ENCODE peak calls at places on chromosomes 4 and X, in five cellular contexts. F is PC-3, D is cardiac muscle cell, S is prostate gland, C is spleen. I is an unnamed sample.
A peak's percentile ranks its signal among the peaks of the same experiment; 100 is the strongest.

GRCh38 chr4:62814510-62815047 is 1594.7 kb downstream of the TECRL start:
- DNase-seq in S (no peak), D (no peak), F (no peak), C (no peak), I (no peak)

GRCh38 chrX:150899191-150899757 is 806 bp upstream of the CD99L2 start:
- DNase-seq in F (peak; percentile 13), S (peak; percentile 20), C (peak; percentile 90), D (peak; percentile 19), I (peak; percentile 8)

GRCh38 chr4:77695769-77696168 is 90.1 kb downstream of the CXCL13 start:
- DNase-seq in C (no peak), S (no peak), D (peak; percentile 95), F (peak; percentile 91), I (peak; percentile 97)

GRCh38 chr4:37994569-37994968 is 34.4 kb downstream of the PTTG2 start:
- DNase-seq in F (no peak), S (no peak), D (no peak), C (no peak), I (no peak)

GRCh38 chr4:178823673-178824072 is 1381.4 kb upstream of the AGA start:
- DNase-seq in D (no peak), C (no peak), F (peak; percentile 18), S (no peak), I (peak; percentile 66)

GRCh38 chr4:38562751-38563198 is 101.2 kb upstream of the KLF3 start:
- DNase-seq in S (no peak), C (no peak), F (peak; percentile 6), D (peak; percentile 78), I (peak; percentile 5)

GRCh38 chr4:10333942-10334341 is 123.3 kb downstream of the ZNF518B start:
- DNase-seq in C (no peak), F (no peak), D (no peak), S (no peak), I (no peak)

GRCh38 chr4:13541176-13541604 is 3.1 kb downstream of the NKX3-2 start:
- DNase-seq in F (no peak), C (no peak), D (no peak), S (no peak), I (no peak)

GRCh38 chr4:184489771-184490170 is 15.4 kb upstream of the IRF2 start:
- DNase-seq in S (no peak), D (no peak), C (peak; percentile 65), F (no peak), I (no peak)

GRCh38 chr4:108171541-108172230 is 3.0 kb upstream of the LEF1 start:
- DNase-seq in S (no peak), D (no peak), C (peak; percentile 76), F (no peak), I (no peak)

DNA sequence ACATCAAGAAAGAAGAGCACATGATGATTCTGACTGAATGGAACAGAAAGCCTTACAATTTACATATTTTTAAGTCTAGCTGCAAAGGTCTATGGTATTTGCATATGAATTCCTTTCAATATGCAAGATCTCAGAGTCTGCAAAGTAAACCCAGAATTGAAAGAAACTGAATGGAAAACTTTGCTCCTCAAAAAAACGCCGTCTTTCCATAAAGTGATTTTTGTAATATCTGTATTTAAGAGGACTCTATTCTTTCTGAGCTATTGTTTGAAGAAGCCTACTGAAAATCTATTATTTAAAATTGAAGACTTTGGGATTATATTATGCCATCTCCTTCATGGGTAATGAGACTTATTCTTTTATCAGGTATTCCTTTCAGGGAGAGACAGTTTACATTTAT is 1894.4 kb downstream of the STIM2 start:
- DNase-seq in C (no peak), S (no peak), D (no peak), F (no peak), I (no peak)
- H3K27ac ChIP-seq in C (no peak overlapping the region), S (no peak overlapping the region), D (no peak overlapping the region), F (no peak overlapping the region), I (no peak overlapping the region)

DNA sequence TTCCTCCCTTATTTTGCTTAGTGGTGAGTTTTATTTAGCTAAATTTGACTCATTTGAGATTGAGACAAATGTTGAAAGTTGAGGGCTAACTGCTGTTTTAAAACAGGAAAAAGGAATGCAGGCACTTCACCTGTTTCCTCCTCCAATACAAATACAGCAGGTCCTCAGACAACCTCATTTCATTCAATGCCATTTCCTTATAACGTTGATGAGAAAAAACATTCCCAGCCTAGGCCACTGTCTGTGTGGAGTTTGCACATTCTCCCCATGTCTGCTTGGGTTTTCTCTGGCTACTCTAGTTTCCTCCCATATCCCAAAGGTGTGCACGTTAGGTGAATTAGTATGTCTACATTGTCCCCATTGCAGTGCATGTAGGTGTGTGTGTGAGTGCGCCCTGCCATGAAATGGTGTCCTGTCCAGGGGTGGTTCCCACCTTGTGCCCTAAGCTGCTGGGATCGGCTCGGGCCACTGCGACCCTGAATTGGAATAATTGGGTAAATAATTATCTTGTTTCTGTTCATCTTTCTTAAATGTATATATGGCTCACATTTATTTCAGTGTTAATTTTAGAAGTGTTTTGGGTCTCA is 21.9 kb downstream of the SMAD1 start:
- DNase-seq in C (no peak), D (no peak), S (no peak), F (no peak), I (no peak)
- H3K4me1 ChIP-seq in C (peaks cover 50% of the 10 kb centered on the region), D (peaks cover 40% of the 10 kb centered on the region), S (no peaks in the 10 kb centered on the region), F (peaks cover 14% of the 10 kb centered on the region), I (peaks cover 6% of the 10 kb centered on the region)

GRCh38 chrX:11954196-11954595 is 184.1 kb upstream of the FRMPD4 start:
- DNase-seq in S (no peak), F (no peak), C (no peak), D (no peak), I (peak; percentile 30)
- H3K27ac ChIP-seq in S (no peak overlapping the region), F (peak overlapping the region; percentile 36), C (no peak overlapping the region), D (no peak overlapping the region), I (peak overlapping the region; percentile 78)

DNA sequence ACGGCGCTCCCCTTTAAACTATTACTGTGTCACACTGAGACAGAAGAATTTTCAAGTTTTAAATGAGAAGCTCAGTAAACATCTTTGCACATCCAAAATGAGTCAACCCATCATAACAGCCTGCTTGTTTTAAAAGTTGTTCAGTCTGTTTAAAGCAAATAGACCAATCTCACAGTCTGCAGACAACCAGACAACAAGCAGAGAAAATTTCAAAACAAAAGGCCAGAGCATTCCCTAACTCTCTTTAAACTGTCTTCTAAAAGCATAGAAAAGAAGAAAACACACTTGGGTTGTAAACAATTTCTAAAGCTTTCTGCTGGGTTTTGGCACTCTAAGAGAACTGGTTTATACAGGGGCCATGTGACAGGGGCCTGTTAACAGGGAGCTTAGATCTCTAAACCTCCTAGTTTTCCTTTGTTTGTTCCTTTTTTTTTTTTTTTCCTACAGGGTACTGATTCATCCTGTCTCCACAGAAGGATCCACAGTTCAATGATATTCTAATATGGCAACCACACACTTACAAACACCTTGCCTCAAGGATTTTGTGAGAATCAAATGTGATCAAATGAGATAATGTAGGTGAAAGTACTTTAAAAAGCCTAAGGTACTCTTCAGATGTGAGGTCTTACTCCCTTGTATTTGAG is 100.8 kb upstream of the MAML3 start:
- DNase-seq in S (peak; percentile 6), C (no peak), D (no peak), F (peak; percentile 47), I (no peak)
- H3K4me1 ChIP-seq in S (peaks cover 16% of the 10 kb centered on the region), C (peaks cover 11% of the 10 kb centered on the region), D (peaks cover 30% of the 10 kb centered on the region), F (peaks cover 61% of the 10 kb centered on the region), I (peaks cover 50% of the 10 kb centered on the region)

GRCh38 chr4:40531636-40532023 is 98.0 kb downstream of the RBM47 start:
- DNase-seq in C (no peak), D (no peak), S (no peak), F (no peak), I (no peak)
- H3K27ac ChIP-seq in C (no peak overlapping the region), D (no peak overlapping the region), S (no peak overlapping the region), F (no peak overlapping the region), I (no peak overlapping the region)

GRCh38 chr4:41380758-41381157 is 124.0 kb downstream of the UCHL1 start:
- DNase-seq in F (no peak), D (no peak), C (no peak), S (no peak), I (no peak)
- H3K4me1 ChIP-seq in F (peaks cover 5% of the 10 kb centered on the region), D (no peaks in the 10 kb centered on the region), C (peaks cover 7% of the 10 kb centered on the region), S (peaks cover 4% of the 10 kb centered on the region), I (no peaks in the 10 kb centered on the region)

DNA sequence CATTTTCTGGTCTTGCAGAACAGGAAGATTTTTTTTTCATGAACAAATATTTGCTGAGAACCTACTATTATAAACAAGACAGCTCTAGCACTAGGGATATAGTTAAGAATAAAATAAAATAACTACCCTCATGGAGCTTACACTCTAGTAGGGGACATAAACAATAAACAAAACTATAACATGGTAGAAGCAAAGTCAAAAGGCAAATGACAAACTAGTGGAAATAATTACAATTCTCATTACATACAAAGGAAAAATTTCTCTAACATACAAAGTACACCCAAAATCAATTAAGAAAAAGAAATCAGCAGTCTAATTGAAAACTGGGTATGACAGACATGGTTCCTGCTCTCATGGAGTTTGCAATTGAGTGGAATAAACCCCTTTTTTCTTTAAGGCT is 32.0 kb downstream of the VSIG4 start:
- DNase-seq in D (no peak), C (no peak), F (no peak), S (no peak), I (no peak)
- H3K27ac ChIP-seq in D (no peak overlapping the region), C (peak overlapping the region; percentile 14), F (no peak overlapping the region), S (no peak overlapping the region), I (no peak overlapping the region)

I was measured in astrocyte.